ENCODE peak calls at places on chromosomes 11 and 22, in seven cellular contexts. C, L, D, E, H, R and A are unnamed samples.
A peak's percentile ranks its signal among the peaks of the same experiment; 100 is the strongest.

GRCh38 chr11:64165482-64165841 is 451 bp downstream of the MACROD1 start:
- DNase-seq in C (no peak), L (no peak), D (no peak), E (no peak), H (no peak), R (no peak), A (peak; percentile 48)

GRCh38 chr22:24985824-24986214 is 33.3 kb downstream of the KIAA1671 start:
- DNase-seq in C (peak; percentile 10), L (no peak), D (no peak), E (no peak), H (peak; percentile 51), R (peak; percentile 75), A (peak; percentile 42)

GRCh38 chr22:26893034-26893710 is 235.8 kb downstream of the MIAT start:
- DNase-seq in C (no peak), L (no peak), D (no peak), E (no peak), H (no peak), R (no peak), A (no peak)

GRCh38 chr11:29231991-29232390 is 784.8 kb downstream of the KCNA4 start:
- DNase-seq in C (peak; percentile 43), L (peak; percentile 5), D (no peak), E (no peak), H (no peak), R (no peak), A (no peak)

GRCh38 chr11:62922653-62923371 is 1.6 kb upstream of the CHRM1 start:
- DNase-seq in C (no peak), L (no peak), D (peak; percentile 67), E (no peak), H (no peak), R (no peak), A (peak; percentile 25)

GRCh38 chr22:31262369-31263133 is 29.7 kb downstream of the PIK3IP1 start:
- DNase-seq in C (no peak), L (no peak), D (no peak), E (no peak), H (no peak), R (no peak), A (no peak)

GRCh38 chr11:92131289-92131890 is 93.2 kb upstream of the FAT3 start:
- DNase-seq in C (no peak), L (peak; percentile 18), D (no peak), E (no peak), H (no peak), R (no peak), A (no peak)

GRCh38 chr11:111379500-111380136 is 543 bp upstream of the POU2AF1 start:
- DNase-seq in C (no peak), L (no peak), D (no peak), E (no peak), H (no peak), R (no peak), A (no peak)

GRCh38 chr11:30360741-30361140 is 37.8 kb downstream of the ARL14EP start:
- DNase-seq in C (no peak), L (no peak), D (no peak), E (no peak), H (no peak), R (no peak), A (no peak)

GRCh38 chr11:44859528-44859925 is 91.2 kb downstream of the TP53I11 start:
- DNase-seq in C (no peak), L (no peak), D (no peak), E (no peak), H (no peak), R (no peak), A (no peak)

GRCh38 chr11:133347988-133348387 is 184.3 kb downstream of the OPCML start:
- DNase-seq in C (no peak), L (no peak), D (no peak), E (no peak), H (no peak), R (no peak), A (no peak)

GRCh38 chr11:122756417-122756816 is 81.9 kb upstream of the CRTAM start:
- DNase-seq in C (no peak), L (no peak), D (no peak), E (no peak), H (peak; percentile 47), R (peak; percentile 22), A (no peak)

GRCh38 chr22:30078320-30079311 is 1.6 kb upstream of the HORMAD2 start:
- DNase-seq in C (no peak), L (no peak), D (no peak), E (no peak), H (no peak), R (no peak), A (no peak)

GRCh38 chr22:32721328-32722180 is 80.0 kb upstream of the TIMP3 start:
- DNase-seq in C (no peak), L (no peak), D (no peak), E (no peak), H (no peak), R (no peak), A (no peak)

GRCh38 chr11:95092549-95093324 is 3.1 kb downstream of the ENDOD1 start:
- DNase-seq in C (peak; percentile 49), L (no peak), D (no peak), E (no peak), H (no peak), R (no peak), A (peak; percentile 66)

GRCh38 chr22:25232301-25232700 is 12.9 kb downstream of the CRYBB2 start:
- DNase-seq in C (peak; percentile 17), L (no peak), D (no peak), E (no peak), H (no peak), R (no peak), A (peak; percentile 15)

GRCh38 chr22:38419121-38419863 is 35.7 kb downstream of the KCNJ4 start:
- DNase-seq in C (no peak), L (no peak), D (no peak), E (no peak), H (no peak), R (no peak), A (no peak)

GRCh38 chr22:46500201-46500600 is 37.2 kb downstream of the CELSR1 start:
- DNase-seq in C (no peak), L (no peak), D (no peak), E (no peak), H (no peak), R (no peak), A (no peak)

GRCh38 chr22:37604875-37605274 is 3.8 kb upstream of the GGA1 start:
- DNase-seq in C (no peak), L (no peak), D (no peak), E (no peak), H (no peak), R (no peak), A (no peak)

GRCh38 chr11:111938687-111939160 is 1.6 kb downstream of the DIXDC1 start:
- DNase-seq in C (peak; percentile 63), L (no peak), D (no peak), E (no peak), H (no peak), R (no peak), A (peak; percentile 79)

GRCh38 chr11:995752-996420 is 40.6 kb downstream of the MUC6 start:
- DNase-seq in C (no peak), L (no peak), D (no peak), E (peak; percentile 72), H (no peak), R (no peak), A (peak; percentile 40)

GRCh38 chr11:613369-613968 is 2.3 kb downstream of the IRF7 start:
- DNase-seq in C (no peak), L (no peak), D (no peak), E (peak; percentile 89), H (peak; percentile 72), R (peak; percentile 61), A (peak; percentile 68)

GRCh38 chr11:19648321-19648720 is 64.3 kb upstream of the NAV2 start:
- DNase-seq in C (no peak), L (no peak), D (no peak), E (no peak), H (no peak), R (no peak), A (peak; percentile 27)

GRCh38 chr22:44686873-44687600 is 15.0 kb upstream of the PRR5 start:
- DNase-seq in C (peak; percentile 81), L (no peak), D (no peak), E (no peak), H (no peak), R (no peak), A (no peak)

GRCh38 chr11:34151916-34152845 is 46.8 kb downstream of the NAT10 start:
- DNase-seq in C (no peak), L (no peak), D (no peak), E (no peak), H (no peak), R (no peak), A (no peak)

DNA sequence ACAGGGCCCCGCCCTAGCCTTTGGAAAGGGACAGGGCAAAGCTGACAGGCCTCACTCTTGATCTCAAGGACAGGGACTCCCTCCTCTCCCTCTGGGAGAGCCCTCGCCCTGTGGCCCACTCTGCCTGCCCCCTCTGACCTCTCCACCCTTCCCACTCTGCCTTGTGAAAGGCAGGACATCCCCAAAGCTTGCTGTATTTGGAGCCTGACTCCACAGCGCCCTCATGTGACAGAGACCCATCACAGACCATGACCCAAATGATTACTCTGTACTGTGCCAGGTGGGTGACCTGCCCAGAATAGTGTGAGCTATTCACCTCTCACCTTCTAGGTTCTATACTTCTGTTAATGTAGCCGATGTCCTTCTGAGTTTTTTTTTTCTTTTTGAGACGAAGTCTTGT is 18.8 kb downstream of the P2RY2 start:
- DNase-seq in C (peak; percentile 18), L (no peak), D (peak; percentile 13), E (peak; percentile 73), H (no peak), R (peak; percentile 69), A (peak; percentile 37)
- TF ChIP-seq CTCF in C (peak; percentile 60), L (peak; percentile 64), D (peak; percentile 33), E (peak; percentile 57), H (peak; percentile 26), R (peak; percentile 72), A (peak; percentile 46)

GRCh38 chr11:118597556-118597955 is 9.9 kb upstream of the PHLDB1 start:
- DNase-seq in C (no peak), L (no peak), D (no peak), E (no peak), H (no peak), R (no peak), A (no peak)
- H3K4me3 ChIP-seq in C (no peak overlapping the region), L (no peak overlapping the region), D (no peak overlapping the region), E (no peak overlapping the region), H (no peak overlapping the region), R (no peak overlapping the region), A (no peak overlapping the region)

GRCh38 chr11:66311965-66312548 is 4.8 kb downstream of the CD248 start:
- DNase-seq in C (peak; percentile 89), L (no peak), D (peak; percentile 93), E (peak; percentile 95), H (peak; percentile 91), R (peak; percentile 93), A (peak; percentile 84)
- TF ChIP-seq CTCF in C (peak; percentile 97), L (peak; percentile 94), D (peak; percentile 81), E (no peak), H (peak; percentile 89), R (peak; percentile 96), A (peak; percentile 92)

DNA sequence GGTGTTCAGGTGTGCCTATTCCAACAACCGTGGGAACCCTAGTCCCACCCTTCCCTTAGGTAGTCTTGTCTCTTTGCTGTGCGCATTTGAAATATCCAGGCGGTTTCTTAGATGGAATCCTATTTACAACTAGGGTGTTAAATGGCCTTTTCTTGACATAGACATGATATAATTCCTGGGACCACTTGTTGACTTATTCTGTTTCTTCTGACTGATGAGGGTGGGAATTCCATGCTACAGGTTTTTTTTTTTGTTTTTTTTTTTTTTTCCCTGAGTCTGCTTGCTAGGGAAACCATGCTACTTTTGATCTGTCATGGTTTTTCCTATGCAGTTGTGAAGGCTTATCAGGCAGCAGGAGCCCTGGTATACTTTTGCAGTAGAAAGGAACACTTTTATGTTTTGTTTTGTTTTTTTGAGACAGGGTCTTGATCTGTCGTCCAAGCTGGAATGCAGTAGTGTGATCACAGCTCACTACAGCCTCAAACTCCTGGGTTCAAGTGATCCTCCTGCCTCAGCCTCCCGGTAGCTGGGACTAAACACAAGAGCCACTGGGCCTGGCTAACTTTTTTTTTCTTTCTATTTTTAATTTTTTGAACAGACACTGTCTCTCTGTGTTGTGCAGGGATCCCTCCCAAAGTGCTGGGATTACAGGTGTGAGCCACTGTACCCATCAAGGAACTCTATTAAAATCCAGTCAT is 1.5 kb downstream of the STIM1 start:
- DNase-seq in C (no peak), L (no peak), D (no peak), E (no peak), H (no peak), R (no peak), A (no peak)
- H3K4me3 ChIP-seq in C (peak overlapping the region; percentile 83), L (peak overlapping the region; percentile 57), D (peak overlapping the region; percentile 62), E (peak overlapping the region; percentile 83), H (peak overlapping the region; percentile 93), R (peak overlapping the region; percentile 97), A (peak overlapping the region; percentile 87)